ENCODE peak calls at places on chromosomes 5 and 9, in nine cellular contexts. C is heart left ventricle; J is NB4; P is WTC11; U is gastrocnemius medialis; I is esophagus muscularis mucosa; E is Panc1; Q is cardiac fibroblast; S is CD8-positive, alpha-beta T cell. T is an unnamed sample.
A peak's percentile ranks its signal among the peaks of the same experiment; 100 is the strongest.

GRCh38 chr9:28212979-28213378 is 639.7 kb upstream of the C9orf72 start:
- DNase-seq in C (no peak), J (no peak), P (no peak), U (no peak), I (no peak), E (peak; percentile 8), Q (peak; percentile 50), S (no peak), T (no peak)

GRCh38 chr9:36346578-36346977 is 53.5 kb downstream of the RNF38 start:
- DNase-seq in C (no peak), J (no peak), P (no peak), U (no peak), I (no peak), E (no peak), Q (no peak), S (no peak), T (no peak)

GRCh38 chr5:32538031-32538547 is 47.3 kb upstream of the SUB1 start:
- DNase-seq in C (peak; percentile 49), J (peak; percentile 56), P (no peak), U (no peak), I (no peak), E (no peak), Q (no peak), S (no peak), T (no peak)

GRCh38 chr9:129276486-129277260 is 98.6 kb upstream of the IER5L start:
- DNase-seq in C (no peak), J (no peak), P (no peak), U (no peak), I (no peak), E (no peak), Q (no peak), S (no peak), T (no peak)

GRCh38 chr5:167152561-167152960 is 1138.9 kb upstream of the WWC1 start:
- DNase-seq in C (no peak), J (no peak), P (no peak), U (no peak), I (no peak), E (no peak), Q (no peak), S (no peak), T (no peak)

GRCh38 chr5:145666591-145666990 is 168.6 kb downstream of the PRELID2 start:
- DNase-seq in C (no peak), J (no peak), P (no peak), U (no peak), I (no peak), E (no peak), Q (no peak), S (no peak), T (no peak)

GRCh38 chr9:73020877-73021276 is 68.0 kb upstream of the ALDH1A1 start:
- DNase-seq in C (no peak), J (no peak), P (no peak), U (no peak), I (no peak), E (no peak), Q (no peak), S (no peak), T (no peak)

GRCh38 chr5:18102733-18103132 is 468.5 kb downstream of the TAF11L14 start:
- DNase-seq in C (no peak), J (peak; percentile 7), P (no peak), U (no peak), I (no peak), E (no peak), Q (no peak), S (no peak), T (no peak)

GRCh38 chr9:76651114-76651697 is 113.0 kb upstream of the PCA3 start:
- DNase-seq in C (no peak), J (peak; percentile 33), P (no peak), U (no peak), I (no peak), E (no peak), Q (no peak), S (no peak), T (no peak)

GRCh38 chr5:164002214-164002613 is 496.8 kb downstream of the MAT2B start:
- DNase-seq in C (no peak), J (no peak), P (no peak), U (no peak), I (no peak), E (no peak), Q (no peak), S (no peak), T (no peak)

GRCh38 chr9:26158631-26159150 is 480.4 kb upstream of the TUSC1 start:
- DNase-seq in C (no peak), J (peak; percentile 0), P (no peak), U (no peak), I (no peak), E (no peak), Q (no peak), S (no peak), T (no peak)

GRCh38 chr9:87286506-87286905 is 211.2 kb upstream of the DAPK1 start:
- DNase-seq in C (no peak), J (no peak), P (no peak), U (no peak), I (no peak), E (no peak), Q (no peak), S (no peak), T (no peak)

GRCh38 chr5:145385276-145385675 is 449.9 kb downstream of the PRELID2 start:
- DNase-seq in C (no peak), J (no peak), P (no peak), U (no peak), I (no peak), E (no peak), Q (no peak), S (no peak), T (no peak)

GRCh38 chr5:149735066-149735465 is 5.0 kb downstream of the PPARGC1B start:
- DNase-seq in C (no peak), J (peak; percentile 71), P (no peak), U (peak; percentile 54), I (no peak), E (no peak), Q (peak; percentile 33), S (no peak), T (no peak)

GRCh38 chr9:79408200-79408599 is 163.6 kb upstream of the TLE4 start:
- DNase-seq in C (no peak), J (no peak), P (no peak), U (no peak), I (no peak), E (no peak), Q (no peak), S (no peak), T (no peak)

GRCh38 chr5:14871573-14872069 is at the start of gene ANKH:
- DNase-seq in C (peak; percentile 88), J (peak; percentile 88), P (peak; percentile 69), U (peak; percentile 38), I (no peak), E (no peak), Q (peak; percentile 74), S (peak; percentile 66), T (peak; percentile 74)
- TF ChIP-seq CTCF in C (no peak), J (no peak), P (no peak), U (no peak), I (no peak), E (peak; percentile 87), Q (peak; percentile 6), S (no peak), T (no peak)

GRCh38 chr5:65037845-65038815 is 269.4 kb downstream of the CWC27 start:
- DNase-seq in C (no peak), J (peak; percentile 13), P (peak; percentile 71), U (no peak), I (no peak), E (no peak), Q (peak; percentile 44), S (no peak), T (no peak)
- TF ChIP-seq CTCF in C (no peak), J (peak; percentile 19), P (peak; percentile 56), U (no peak), I (peak; percentile 11), E (peak; percentile 70), Q (peak; percentile 29), S (no peak), T (peak; percentile 53)

DNA sequence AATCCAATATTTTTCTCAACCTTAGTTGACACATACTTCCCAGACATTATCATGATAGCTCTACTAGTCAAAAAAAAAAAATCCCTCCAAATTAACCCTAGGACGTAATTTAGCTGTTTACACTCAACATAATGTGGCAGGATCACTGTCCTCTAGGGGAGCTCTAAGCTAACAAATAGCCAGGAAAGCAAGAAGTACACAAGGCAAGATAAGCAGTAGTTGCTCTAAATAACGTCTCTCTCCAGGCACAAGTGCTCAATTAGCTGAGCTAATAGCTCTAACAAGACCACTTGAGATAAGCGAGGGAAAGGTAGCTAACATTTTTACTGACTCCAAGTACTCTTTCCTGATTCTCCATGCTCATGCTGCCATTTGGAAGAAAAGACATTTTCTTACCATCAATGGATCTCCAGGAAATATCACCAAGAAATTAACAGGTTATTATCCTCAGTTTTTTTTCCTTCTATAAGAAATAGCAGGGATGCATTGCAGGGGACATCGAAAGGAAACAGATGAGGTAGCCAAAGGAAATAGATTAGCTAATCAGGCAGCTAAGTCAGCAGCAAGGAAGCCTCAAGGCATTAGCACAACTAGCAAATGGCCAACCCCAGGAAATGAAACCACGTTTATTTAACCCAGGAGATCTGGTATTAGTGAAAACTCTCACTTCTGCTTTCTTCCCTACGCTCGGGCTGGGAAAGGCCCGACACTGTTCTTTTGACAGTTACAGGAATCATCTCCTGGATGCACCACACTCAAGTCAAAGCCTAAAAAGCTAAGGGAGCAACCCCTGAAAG is 614.1 kb downstream of the PTPRD start:
- DNase-seq in C (no peak), J (peak; percentile 43), P (no peak), U (no peak), I (no peak), E (no peak), Q (no peak), S (no peak), T (no peak)
- TF ChIP-seq CTCF in C (peak; percentile 18), J (peak; percentile 45), P (peak; percentile 59), U (no peak), I (no peak), E (no peak), Q (peak; percentile 6), S (no peak), T (peak; percentile 43)

DNA sequence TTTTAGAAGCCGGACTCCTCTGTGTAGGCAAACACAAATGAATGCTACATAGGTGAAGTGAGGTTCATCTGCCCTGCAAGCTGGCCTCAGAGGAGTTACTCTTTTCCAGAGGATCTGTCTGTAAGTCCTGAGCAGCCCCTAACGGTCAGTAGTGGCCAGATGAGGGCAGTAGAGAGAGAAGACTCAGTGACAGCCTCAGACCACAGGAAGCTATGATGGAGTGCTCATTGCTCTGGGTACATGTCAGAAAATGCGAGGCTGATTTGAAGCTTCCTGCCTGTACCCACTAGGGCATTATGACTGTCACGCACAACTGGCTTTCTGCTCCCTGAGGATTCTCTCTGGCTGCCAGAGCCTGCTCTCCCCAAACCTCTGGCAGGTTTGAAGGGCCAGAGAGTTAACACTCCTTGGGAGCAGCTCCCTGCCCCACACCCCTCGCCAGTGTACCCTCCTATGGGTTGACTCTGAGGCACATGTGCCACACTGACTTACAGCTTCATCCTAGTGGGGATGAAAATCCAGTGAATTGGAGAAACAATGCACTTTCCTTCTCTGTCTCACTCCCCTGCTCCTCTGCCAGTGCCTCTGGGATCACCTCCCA is 141.5 kb downstream of the GABRG2 start:
- DNase-seq in C (no peak), J (peak; percentile 65), P (peak; percentile 70), U (no peak), I (no peak), E (peak; percentile 2), Q (peak; percentile 48), S (no peak), T (peak; percentile 48)
- TF ChIP-seq CTCF in C (peak; percentile 46), J (peak; percentile 54), P (peak; percentile 34), U (peak; percentile 30), I (no peak), E (peak; percentile 57), Q (peak; percentile 25), S (no peak), T (peak; percentile 71)

GRCh38 chr9:113524460-113524859 is 60.9 kb downstream of the RGS3 start:
- DNase-seq in C (no peak), J (no peak), P (no peak), U (no peak), I (no peak), E (no peak), Q (no peak), S (no peak), T (no peak)
- TF ChIP-seq CTCF in C (no peak), J (no peak), P (no peak), U (no peak), I (no peak), E (no peak), Q (no peak), S (no peak), T (no peak)

T was measured in progenitor cell of endocrine pancreas.